ENCODE peak calls at places on chromosomes 16 and 17, in ten cellular contexts. Z is heart right ventricle, I is A549, O is mesothelial cell of epicardium, W is bronchial epithelial cell, C is mucosa of descending colon, A is colonic mucosa, M is ovary, K is IMR-90, S is HFF-Myc. T is an unnamed sample.

GRCh38 chr17:58054641-58055040 is 28.6 kb upstream of the DYNLL2 start:
- DNase-seq in O (no peak), C (no peak), M (no peak), S (no peak), A (no peak), I (no peak), Z (no peak), W (no peak), K (no peak), T (no peak)

GRCh38 chr17:41547921-41548843 is 20.1 kb upstream of the KRT19 start:
- DNase-seq in Z (peak), K (peak), M (peak), A (peak), W (peak), S (peak), I (peak), O (no peak), C (peak), T (no peak)

GRCh38 chr17:31095239-31096105 is 695 bp downstream of the NF1 start:
- DNase-seq in C (peak), K (peak), M (peak), Z (peak), A (peak), S (no peak), O (peak), W (peak), I (peak), T (peak)

GRCh38 chr17:27983853-27984252 is 58.6 kb upstream of the NLK start:
- DNase-seq in K (no peak), C (no peak), Z (no peak), W (no peak), A (no peak), S (no peak), I (no peak), M (no peak), O (no peak), T (no peak)

GRCh38 chr16:85416267-85417109 is 196.6 kb upstream of the GSE1 start:
- DNase-seq in W (peak), I (peak), A (peak), S (no peak), K (peak), C (peak), M (peak), Z (peak), O (peak), T (peak)

GRCh38 chr17:20187049-20187448 is 177.9 kb downstream of the SPECC1 start:
- DNase-seq in C (no peak), Z (no peak), K (peak), I (no peak), W (no peak), M (no peak), A (no peak), O (no peak), S (no peak), T (no peak)

GRCh38 chr17:39069114-39069756 is 82.2 kb downstream of the PLXDC1 start:
- DNase-seq in I (peak), M (no peak), O (no peak), S (no peak), W (peak), C (no peak), A (no peak), Z (no peak), K (peak), T (no peak)

GRCh38 chr17:30476726-30477082 is 504 bp upstream of the GOSR1 start:
- DNase-seq in K (peak), O (no peak), A (no peak), M (no peak), S (no peak), C (no peak), I (no peak), Z (no peak), W (no peak), T (no peak)

GRCh38 chr16:29892458-29892813 is 6.9 kb downstream of the SEZ6L2 start:
- DNase-seq in M (no peak), I (no peak), A (no peak), C (no peak), W (no peak), S (no peak), Z (no peak), K (no peak), O (no peak), T (no peak)

GRCh38 chr16:66512589-66513404 is 37.1 kb downstream of the TK2 start:
- DNase-seq in K (no peak), W (peak), Z (no peak), A (no peak), O (no peak), I (no peak), C (peak), M (no peak), S (no peak), T (no peak)

GRCh38 chr16:66510298-66510697 is 39.6 kb downstream of the TK2 start:
- DNase-seq in A (no peak), K (no peak), O (no peak), M (no peak), S (no peak), C (peak), I (no peak), Z (no peak), W (no peak), T (no peak)

GRCh38 chr16:66509576-66509975 is 40.3 kb downstream of the TK2 start:
- DNase-seq in W (no peak), A (no peak), K (no peak), M (peak), C (peak), O (no peak), I (no peak), Z (no peak), S (no peak), T (no peak)

GRCh38 chr16:66510711-66511614 is 39.0 kb downstream of the TK2 start:
- DNase-seq in O (no peak), M (peak), S (no peak), I (no peak), K (no peak), Z (no peak), W (no peak), A (no peak), C (peak), T (no peak)

DNA sequence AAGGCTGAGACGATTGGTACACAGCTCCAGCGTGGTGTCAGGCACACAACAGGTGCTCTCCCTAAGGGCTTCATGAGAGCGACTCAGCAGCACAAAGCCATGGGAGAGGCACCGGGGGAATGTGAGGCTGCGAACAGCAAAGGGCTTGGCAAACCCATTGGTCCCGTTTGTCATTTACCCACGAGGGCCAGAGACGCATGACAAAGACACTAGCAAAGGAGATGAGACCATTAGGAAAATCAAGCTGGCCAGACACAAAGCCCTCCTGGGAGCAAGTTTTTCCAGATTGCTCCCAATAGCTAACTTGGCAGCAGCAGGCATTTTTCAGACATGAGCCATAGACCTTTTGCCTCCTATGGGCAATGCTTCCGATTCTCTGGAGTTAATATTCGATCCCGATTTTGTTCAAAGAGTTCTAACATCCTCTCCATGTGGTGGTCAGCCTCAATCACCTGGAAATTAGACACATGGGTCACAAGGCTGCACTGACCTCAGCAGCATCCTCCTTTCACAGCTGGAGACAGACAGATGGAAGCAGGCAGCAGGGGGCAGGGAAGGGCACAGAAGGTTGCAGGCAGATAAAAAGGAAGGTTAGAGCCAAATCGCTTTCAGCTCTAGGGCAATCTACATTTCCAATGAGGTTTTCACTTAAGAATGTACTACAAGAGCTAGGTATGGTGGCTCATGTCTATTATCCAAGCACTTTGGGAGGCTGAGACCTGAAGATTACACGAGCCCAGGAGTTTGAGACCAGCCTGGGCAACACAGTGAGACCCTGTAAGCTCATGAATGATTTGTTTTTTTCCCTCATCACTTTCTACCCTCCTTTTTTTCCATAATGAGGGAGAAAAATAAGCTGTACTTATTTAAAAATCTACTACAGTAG is 38.1 kb downstream of the TK2 start:
- DNase-seq in C (peak), Z (no peak), M (no peak), K (peak), S (peak), W (peak), A (no peak), I (peak), O (no peak), T (no peak)
- TF ChIP-seq CTCF in C (no peak), Z (no peak), M (no peak), K (no peak), S (no peak), W (no peak), A (no peak), I (no peak), O (no peak), T (no peak)

DNA sequence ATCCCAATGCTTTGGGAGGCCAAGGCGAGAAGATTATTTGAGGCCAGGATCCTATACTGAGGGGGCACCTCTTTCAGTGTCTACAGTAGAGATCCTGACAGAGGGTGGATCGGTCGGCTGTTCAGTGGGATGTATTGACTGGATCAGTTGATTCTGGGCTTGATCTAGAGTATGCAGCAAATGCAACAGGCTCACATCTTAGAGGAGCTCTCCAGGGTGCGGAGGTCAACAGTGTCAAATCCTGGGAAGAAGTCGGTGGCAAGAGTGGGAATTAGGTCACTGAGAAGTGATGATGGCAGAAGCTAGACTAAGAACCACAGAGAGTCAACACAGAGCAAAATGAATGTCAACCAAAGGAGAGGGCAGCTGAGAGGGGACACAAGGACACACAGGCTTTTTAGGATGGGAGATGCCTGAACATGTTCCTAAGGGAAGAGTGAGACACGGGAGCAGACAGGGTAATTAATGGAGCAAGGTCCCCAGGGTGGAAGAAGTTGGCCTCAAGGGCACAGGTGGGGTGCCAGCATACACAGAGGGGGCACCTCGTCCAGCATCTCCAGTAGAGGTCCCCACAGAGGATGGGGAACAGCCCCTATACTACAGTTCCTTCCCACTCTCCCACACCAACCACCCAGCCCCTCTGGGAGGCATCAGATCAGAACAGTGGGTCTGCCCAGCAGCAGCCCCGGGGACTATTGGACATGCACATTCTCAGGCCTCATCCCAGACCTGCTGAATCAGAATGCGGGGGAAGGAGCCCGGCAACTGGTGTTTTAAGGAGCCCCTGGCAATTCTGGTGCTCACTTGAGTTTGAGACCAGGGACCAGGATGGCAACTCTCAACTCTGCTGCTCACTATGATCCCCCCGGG is 10.0 kb upstream of the CYTH1 start:
- DNase-seq in K (no peak), A (no peak), S (no peak), Z (no peak), W (no peak), M (no peak), I (no peak), C (no peak), O (no peak), T (no peak)
- TF ChIP-seq CTCF in K (no peak), A (no peak), S (no peak), Z (no peak), W (no peak), M (no peak), I (no peak), C (no peak), O (no peak), T (no peak)

GRCh38 chr16:68235105-68235881 is 634 bp downstream of the ESRP2 start:
- DNase-seq in M (no peak), O (no peak), A (peak), I (no peak), C (peak), K (no peak), W (peak), S (no peak), Z (no peak), T (no peak)

GRCh38 chr16:68236804-68237242 is 896 bp upstream of the ESRP2 start:
- DNase-seq in C (peak), I (no peak), K (no peak), A (no peak), M (no peak), W (peak), O (no peak), Z (no peak), S (no peak), T (no peak)

GRCh38 chr16:68235882-68236803 is at the start of gene ESRP2:
- DNase-seq in Z (no peak), W (peak), I (no peak), A (peak), M (peak), O (no peak), S (no peak), C (peak), K (no peak), T (no peak)

GRCh38 chr16:68237243-68238028 is 1.5 kb upstream of the ESRP2 start:
- DNase-seq in W (peak), S (peak), C (peak), M (peak), Z (peak), A (peak), K (peak), I (peak), O (peak), T (peak)

GRCh38 chr16:68238029-68238345 is 2.1 kb upstream of the ESRP2 start:
- DNase-seq in M (no peak), I (no peak), O (no peak), S (no peak), A (no peak), Z (no peak), C (no peak), K (no peak), W (no peak), T (no peak)
- TF ChIP-seq CTCF in M (no peak), I (no peak), O (no peak), S (no peak), A (no peak), Z (no peak), C (no peak), K (no peak), W (no peak), T (no peak)

GRCh38 chr16:67151431-67152097 is 766 bp upstream of the B3GNT9 start:
- DNase-seq in A (no peak), Z (no peak), I (peak), S (no peak), K (no peak), M (no peak), O (no peak), W (no peak), C (no peak), T (no peak)
- TF ChIP-seq CTCF in A (no peak), Z (no peak), I (no peak), S (no peak), K (no peak), M (no peak), O (no peak), W (no peak), C (no peak), T (no peak)

GRCh38 chr16:69619514-69619913 is 53.7 kb downstream of the NFAT5 start:
- DNase-seq in C (no peak), I (no peak), A (no peak), O (no peak), W (no peak), Z (no peak), M (no peak), S (no peak), K (no peak), T (no peak)

GRCh38 chr16:69616082-69616481 is 50.3 kb downstream of the NFAT5 start:
- DNase-seq in O (no peak), Z (no peak), A (no peak), M (no peak), W (no peak), K (no peak), I (no peak), S (no peak), C (no peak), T (no peak)

GRCh38 chr16:69618721-69619120 is 53.0 kb downstream of the NFAT5 start:
- DNase-seq in S (no peak), I (no peak), K (no peak), O (no peak), Z (no peak), W (no peak), C (no peak), M (no peak), A (no peak), T (no peak)

GRCh38 chr16:69620564-69620963 is 54.8 kb downstream of the NFAT5 start:
- DNase-seq in C (no peak), I (no peak), A (no peak), M (no peak), S (no peak), Z (no peak), O (no peak), K (no peak), W (no peak), T (no peak)

GRCh38 chr16:69618307-69618706 is 52.5 kb downstream of the NFAT5 start:
- DNase-seq in M (no peak), O (no peak), Z (peak), W (no peak), K (no peak), C (no peak), S (no peak), I (no peak), A (no peak), T (no peak)
- TF ChIP-seq CTCF in M (no peak), O (no peak), Z (no peak), W (no peak), K (no peak), C (no peak), S (no peak), I (no peak), A (no peak), T (no peak)

GRCh38 chr17:6428207-6428965 is 6.5 kb downstream of the AIPL1 start:
- DNase-seq in C (no peak), O (no peak), Z (no peak), I (no peak), S (no peak), A (no peak), K (no peak), M (no peak), W (no peak), T (no peak)

GRCh38 chr17:6426356-6427101 is 8.4 kb downstream of the AIPL1 start:
- DNase-seq in K (no peak), O (no peak), A (no peak), W (no peak), I (no peak), M (no peak), Z (no peak), S (no peak), C (no peak), T (no peak)

GRCh38 chr17:6429266-6429665 is 5.7 kb downstream of the AIPL1 start:
- DNase-seq in O (no peak), Z (no peak), K (no peak), C (no peak), W (no peak), I (no peak), A (no peak), S (no peak), M (no peak), T (no peak)

GRCh38 chr17:6427284-6427781 is 7.6 kb downstream of the AIPL1 start:
- DNase-seq in W (no peak), O (no peak), M (no peak), C (no peak), A (no peak), S (no peak), Z (no peak), I (no peak), K (peak), T (peak)

DNA sequence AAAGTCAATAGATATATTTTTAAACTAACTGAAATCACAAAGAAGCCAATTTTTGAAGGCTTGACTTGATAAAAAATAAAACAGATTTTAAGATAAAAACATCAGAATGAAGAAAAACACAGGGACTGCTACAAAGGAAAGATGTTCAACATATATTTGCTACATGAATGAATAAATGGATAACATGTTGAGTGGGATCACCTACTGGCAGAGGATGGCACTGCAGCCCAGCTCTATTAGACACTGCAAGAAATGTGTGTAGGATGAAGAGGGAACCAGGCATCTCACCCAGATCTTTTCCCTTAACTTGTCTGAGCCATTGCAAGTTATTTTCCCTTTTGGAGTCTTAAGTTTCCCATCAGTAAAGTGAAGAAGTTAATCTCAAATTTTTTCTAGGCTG is 4.2 kb downstream of the AIPL1 start:
- DNase-seq in M (no peak), I (no peak), A (no peak), S (no peak), W (no peak), Z (no peak), O (no peak), K (no peak), C (no peak), T (no peak)
- TF ChIP-seq CTCF in M (no peak), I (no peak), A (no peak), S (peak), W (peak), Z (no peak), O (peak), K (peak), C (no peak), T (peak)

GRCh38 chr16:58563775-58564174 is 48.5 kb downstream of the SETD6 start:
- DNase-seq in S (no peak), A (no peak), W (peak), C (no peak), I (no peak), Z (no peak), M (no peak), O (no peak), K (no peak), T (no peak)
- TF ChIP-seq CTCF in S (no peak), A (no peak), W (no peak), C (no peak), I (no peak), Z (no peak), M (no peak), O (no peak), K (no peak), T (no peak)

DNA sequence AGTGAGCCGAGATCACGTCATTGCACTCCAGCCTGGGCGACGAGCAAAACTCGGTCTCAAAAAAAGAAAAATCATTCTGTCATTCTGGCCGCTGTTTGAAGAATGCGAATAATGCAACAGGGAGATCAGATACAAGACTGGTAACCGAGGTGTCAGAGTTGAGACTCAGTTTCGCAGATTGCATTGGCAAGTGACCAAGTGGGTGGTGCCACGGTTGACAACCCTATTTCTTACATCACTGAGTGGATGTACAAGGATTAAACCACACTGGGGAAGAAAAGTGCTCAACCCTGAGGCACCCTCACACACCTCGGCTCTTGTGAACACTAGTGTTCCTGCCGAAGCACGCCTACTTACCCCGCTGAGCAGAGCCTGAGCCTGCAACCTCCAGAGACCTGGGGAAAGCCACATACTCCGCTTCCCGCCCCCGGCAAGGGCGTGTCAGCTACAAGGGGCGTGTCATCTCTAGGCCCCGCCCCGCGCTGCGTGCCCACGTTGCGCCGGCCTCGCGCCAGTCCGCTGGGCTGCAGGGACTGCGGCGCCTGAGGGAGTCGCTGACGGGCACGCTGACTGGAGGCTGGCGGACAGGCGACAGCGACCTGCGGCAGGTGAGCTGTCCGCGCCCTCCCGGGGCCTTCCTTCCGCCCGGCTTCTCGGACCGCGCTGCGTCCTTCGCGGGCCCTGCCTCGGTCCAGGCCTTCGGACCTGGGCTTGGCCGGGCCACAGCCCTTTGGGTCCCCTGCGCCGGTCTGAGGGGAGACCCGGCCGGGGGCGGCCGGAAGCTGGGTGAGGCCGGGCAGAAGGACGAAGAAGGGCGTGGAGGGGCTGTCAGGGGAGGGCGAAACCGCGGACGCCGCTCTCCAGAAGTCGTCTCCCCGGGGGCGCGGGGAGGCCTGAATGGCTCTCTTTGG is at the start of gene HMOX2:
- DNase-seq in O (peak), C (peak), W (peak), S (peak), K (peak), I (peak), Z (peak), M (peak), A (peak), T (peak)
- TF ChIP-seq CTCF in O (no peak), C (peak), W (peak), S (peak), K (peak), I (peak), Z (peak), M (peak), A (no peak), T (peak)

T was measured in natural killer cell.